ENCODE peak calls at places on chromosomes 12 and 14, in ten cellular contexts. K is BE2C; F is fibroblast of mammary gland; O is CD8-positive, alpha-beta T cell; W is heart left ventricle; U is fibroblast of villous mesenchyme; C is OCI-LY7; P is neural progenitor cell; M is brain microvascular endothelial cell; L is tibial nerve. R is an unnamed sample.

GRCh38 chr12:88634008-88634407 is 53.7 kb upstream of the KITLG start:
- DNase-seq in K (no peak), F (no peak), O (no peak), W (no peak), U (no peak), C (no peak), P (no peak), M (no peak), L (no peak), R (no peak)

GRCh38 chr14:99654235-99655000 is 9.5 kb downstream of the HHIPL1 start:
- DNase-seq in K (no peak), F (peak), O (no peak), W (no peak), U (peak), C (no peak), P (peak), M (peak), L (no peak), R (peak)

GRCh38 chr14:53462931-53463778 is 310.0 kb upstream of the DDHD1 start:
- DNase-seq in K (no peak), F (no peak), O (no peak), W (no peak), U (no peak), C (no peak), P (no peak), M (no peak), L (no peak), R (no peak)

GRCh38 chr14:85079842-85080741 is 449.9 kb upstream of the FLRT2 start:
- DNase-seq in K (no peak), F (no peak), O (no peak), W (no peak), U (peak), C (no peak), P (no peak), M (no peak), L (no peak), R (no peak)

GRCh38 chr14:69475194-69475818 is 9.2 kb upstream of the PLEKHD1 start:
- DNase-seq in K (no peak), F (peak), O (no peak), W (no peak), U (peak), C (peak), P (peak), M (no peak), L (no peak), R (peak)

GRCh38 chr14:33359288-33359881 is 420.7 kb downstream of the NPAS3 start:
- DNase-seq in K (no peak), F (no peak), O (no peak), W (no peak), U (peak), C (no peak), P (no peak), M (no peak), L (no peak), R (no peak)

GRCh38 chr12:19577131-19577530 is 137.8 kb downstream of the AEBP2 start:
- DNase-seq in K (no peak), F (no peak), O (no peak), W (no peak), U (no peak), C (no peak), P (no peak), M (no peak), L (no peak), R (no peak)

GRCh38 chr12:106130474-106131113 is 8.2 kb downstream of the NUAK1 start:
- DNase-seq in K (no peak), F (no peak), O (no peak), W (no peak), U (no peak), C (no peak), P (no peak), M (no peak), L (no peak), R (no peak)

GRCh38 chr12:89544730-89545184 is 18.9 kb upstream of the POC1B start:
- DNase-seq in K (peak), F (peak), O (no peak), W (peak), U (peak), C (no peak), P (peak), M (peak), L (no peak), R (peak)

GRCh38 chr14:105065280-105066228 is at the start of gene GPR132:
- DNase-seq in K (no peak), F (no peak), O (peak), W (no peak), U (no peak), C (peak), P (no peak), M (no peak), L (no peak), R (no peak)

GRCh38 chr12:92987362-92987761 is 58.3 kb upstream of the EEA1 start:
- DNase-seq in K (peak), F (peak), O (no peak), W (no peak), U (peak), C (peak), P (peak), M (peak), L (no peak), R (no peak)

GRCh38 chr12:67428431-67428830 is 159.3 kb downstream of the CAND1 start:
- DNase-seq in K (no peak), F (no peak), O (no peak), W (no peak), U (no peak), C (no peak), P (no peak), M (no peak), L (no peak), R (no peak)

DNA sequence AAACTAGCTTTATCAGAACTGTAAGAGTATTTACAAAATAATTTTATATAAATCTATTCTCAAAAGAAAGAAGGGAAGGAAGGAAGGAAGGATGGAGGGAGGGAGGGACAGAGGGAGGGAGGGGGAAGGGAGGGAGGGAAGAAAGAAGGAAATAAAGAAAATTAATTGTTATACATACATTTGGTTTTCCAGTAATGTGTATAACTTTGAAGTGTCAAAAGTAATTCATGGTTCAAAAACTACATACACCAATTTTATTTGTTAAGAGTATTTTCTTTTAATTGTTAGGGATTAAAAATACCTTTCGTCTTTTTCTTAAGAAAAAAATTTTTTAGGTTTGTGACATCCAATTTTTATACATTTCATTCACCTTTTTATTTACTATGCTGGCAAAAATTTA is 17.5 kb upstream of the KCNC2 start:
- DNase-seq in K (no peak), F (no peak), O (no peak), W (no peak), U (no peak), C (no peak), P (no peak), M (no peak), L (no peak), R (no peak)
- H3K4me3 ChIP-seq in K (no peak), F (no peak), O (no peak), W (no peak), U (no peak), C (no peak), P (no peak), M (no peak), L (no peak), R (no peak)

DNA sequence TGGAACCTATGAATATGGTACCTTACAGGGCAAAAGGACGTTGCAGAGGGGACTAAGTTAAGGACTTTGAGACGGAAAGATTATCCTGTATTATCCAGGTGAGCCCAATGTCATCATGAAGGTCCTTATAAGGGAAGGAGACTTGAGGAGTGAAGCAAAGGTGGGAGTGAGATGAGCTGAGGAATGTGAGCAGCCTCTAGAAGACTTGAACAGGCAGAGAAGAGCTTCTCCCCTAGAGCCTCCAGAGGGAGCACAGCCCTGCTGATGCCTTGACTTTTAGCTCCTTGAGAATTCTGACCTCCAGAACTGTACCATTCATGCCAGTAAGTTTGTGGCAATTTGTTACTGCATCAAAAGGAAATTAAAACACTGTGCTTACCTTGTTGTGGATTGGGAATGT is 41.8 kb upstream of the DCD start:
- DNase-seq in K (no peak), F (peak), O (no peak), W (no peak), U (no peak), C (no peak), P (peak), M (no peak), L (no peak), R (no peak)
- TF ChIP-seq CTCF in K (no peak), F (peak), O (no peak), W (no peak), U (peak), C (peak), P (peak), M (peak), L (no peak), R (peak)

GRCh38 chr12:45988259-45988658 is 2.1 kb downstream of the SCAF11 start:
- DNase-seq in K (no peak), F (peak), O (no peak), W (no peak), U (no peak), C (peak), P (no peak), M (peak), L (no peak), R (no peak)
- H3K4me3 ChIP-seq in K (peak), F (peak), O (no peak), W (peak), U (peak), C (peak), P (peak), M (no peak), L (no peak), R (peak)

DNA sequence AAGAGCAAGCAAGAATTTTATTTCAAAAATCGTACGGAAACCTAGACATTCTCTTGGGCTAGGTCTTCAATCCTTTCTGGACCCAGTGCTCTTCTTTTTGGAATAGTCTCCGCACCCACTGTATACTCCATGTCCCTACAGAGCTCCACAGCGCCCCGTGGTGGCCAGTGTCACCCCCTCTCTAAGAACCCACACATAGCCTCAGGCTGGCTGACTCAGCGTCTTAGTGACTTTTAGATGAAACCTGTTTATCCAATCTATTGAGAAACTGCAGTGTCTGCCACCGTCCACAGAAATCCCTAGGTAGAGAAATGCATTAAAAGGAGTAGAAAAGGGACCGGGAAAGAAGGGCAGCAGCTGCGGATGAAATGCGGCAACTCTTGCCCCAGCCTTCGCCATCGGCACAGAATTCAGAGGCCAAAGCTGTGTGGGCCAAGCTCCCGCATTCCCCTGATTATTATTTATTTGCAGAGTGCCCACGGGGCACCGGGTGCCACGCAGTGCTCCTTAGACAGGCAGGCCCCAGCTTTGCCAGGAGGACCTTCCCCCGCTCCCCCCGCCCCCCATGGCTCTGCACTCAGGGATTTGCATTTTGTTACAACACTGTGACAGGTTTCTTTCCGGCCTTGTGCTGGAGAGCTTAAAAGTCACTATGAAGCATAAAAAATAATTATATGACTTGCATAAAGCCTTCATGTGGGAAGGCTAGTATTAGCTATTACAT is 170.1 kb upstream of the FKBP4 start:
- DNase-seq in K (peak), F (peak), O (no peak), W (no peak), U (peak), C (peak), P (peak), M (no peak), L (no peak), R (no peak)
- TF ChIP-seq CTCF in K (peak), F (peak), O (no peak), W (no peak), U (peak), C (peak), P (peak), M (peak), L (no peak), R (peak)

GRCh38 chr12:109737631-109738030 is 24.0 kb downstream of the FAM222A start:
- DNase-seq in K (peak), F (no peak), O (no peak), W (no peak), U (no peak), C (no peak), P (no peak), M (no peak), L (no peak), R (no peak)

GRCh38 chr12:109737111-109737510 is 23.5 kb downstream of the FAM222A start:
- DNase-seq in K (peak), F (no peak), O (no peak), W (no peak), U (no peak), C (no peak), P (no peak), M (no peak), L (no peak), R (no peak)

GRCh38 chr12:109736552-109737108 is 23.0 kb downstream of the FAM222A start:
- DNase-seq in K (peak), F (peak), O (no peak), W (peak), U (peak), C (no peak), P (peak), M (peak), L (peak), R (no peak)

GRCh38 chr12:109738878-109739665 is 25.4 kb downstream of the FAM222A start:
- DNase-seq in K (peak), F (peak), O (no peak), W (peak), U (no peak), C (no peak), P (no peak), M (no peak), L (peak), R (no peak)

GRCh38 chr12:109738209-109738608 is 24.6 kb downstream of the FAM222A start:
- DNase-seq in K (peak), F (no peak), O (no peak), W (peak), U (no peak), C (no peak), P (no peak), M (no peak), L (peak), R (no peak)
- H3K4me3 ChIP-seq in K (no peak), F (no peak), O (no peak), W (no peak), U (no peak), C (no peak), P (no peak), M (no peak), L (no peak), R (no peak)

DNA sequence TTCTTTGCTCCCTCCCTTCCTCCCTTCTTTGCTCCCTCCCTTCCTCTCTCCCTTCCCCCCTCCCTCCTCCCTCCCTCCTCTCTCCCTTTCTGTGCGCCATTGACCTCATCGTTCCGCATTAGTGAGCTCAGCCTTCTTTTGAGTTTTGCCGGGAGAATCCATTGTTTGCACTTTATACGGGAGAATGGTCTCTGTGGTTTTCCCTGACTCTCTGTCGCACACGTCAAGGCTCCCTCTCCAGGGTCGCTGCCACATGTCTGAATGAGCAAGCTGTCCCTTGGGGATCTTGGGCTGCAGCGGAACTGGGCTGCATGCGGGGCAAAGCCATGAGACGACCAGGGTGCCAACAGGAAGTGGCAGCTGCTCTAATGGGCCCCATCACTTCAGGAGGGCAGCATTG is 118.5 kb downstream of the GLT1D1 start:
- DNase-seq in K (no peak), F (no peak), O (no peak), W (no peak), U (no peak), C (peak), P (peak), M (no peak), L (no peak), R (no peak)
- TF ChIP-seq CTCF in K (no peak), F (no peak), O (no peak), W (no peak), U (no peak), C (no peak), P (no peak), M (no peak), L (no peak), R (no peak)

DNA sequence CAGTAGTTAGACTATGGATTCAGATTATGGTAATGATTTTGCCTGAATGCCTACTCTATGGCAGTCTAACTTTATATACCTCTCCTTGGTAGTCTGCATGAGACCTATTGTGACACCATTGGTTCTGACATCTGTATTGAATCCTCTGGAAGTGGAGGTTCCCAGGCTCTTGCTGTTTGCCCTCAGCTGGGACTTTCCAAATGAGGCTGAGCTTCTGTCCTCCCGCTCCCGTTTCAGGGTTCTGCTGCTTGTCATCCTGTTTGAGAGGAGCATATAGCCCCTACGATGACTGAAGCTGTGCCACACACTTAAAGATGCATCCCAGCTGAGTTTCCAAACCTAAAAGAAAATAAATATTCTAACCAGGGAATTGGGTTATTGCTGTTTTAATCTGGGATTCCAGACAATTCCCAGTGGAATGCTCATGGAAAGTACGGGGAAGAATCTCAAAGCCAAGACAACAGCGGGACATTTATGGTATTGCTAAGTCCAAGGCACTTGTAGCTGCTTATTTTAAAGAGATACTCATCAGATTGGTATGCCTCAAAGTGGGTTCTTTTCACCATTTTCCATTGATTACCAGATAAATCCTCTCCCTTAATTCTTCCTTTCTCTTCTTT is 105.9 kb downstream of the ETV6 start:
- DNase-seq in K (no peak), F (peak), O (no peak), W (no peak), U (peak), C (no peak), P (no peak), M (no peak), L (no peak), R (no peak)
- H3K4me3 ChIP-seq in K (no peak), F (no peak), O (no peak), W (no peak), U (no peak), C (peak), P (no peak), M (no peak), L (no peak), R (no peak)

GRCh38 chr12:45732250-45732649 is 2.7 kb downstream of the ARID2 start:
- DNase-seq in K (no peak), F (peak), O (no peak), W (no peak), U (no peak), C (peak), P (no peak), M (no peak), L (no peak), R (no peak)
- TF ChIP-seq CTCF in K (no peak), F (no peak), O (no peak), W (no peak), U (no peak), C (no peak), P (no peak), M (no peak), L (no peak), R (no peak)

GRCh38 chr12:64624035-64624434 is 13.7 kb downstream of the RASSF3 start:
- DNase-seq in K (no peak), F (no peak), O (no peak), W (no peak), U (no peak), C (no peak), P (no peak), M (no peak), L (no peak), R (no peak)

GRCh38 chr12:64616221-64616620 is 5.9 kb downstream of the RASSF3 start:
- DNase-seq in K (no peak), F (no peak), O (no peak), W (no peak), U (no peak), C (no peak), P (no peak), M (no peak), L (no peak), R (no peak)

GRCh38 chr12:64621257-64621942 is 11.1 kb downstream of the RASSF3 start:
- DNase-seq in K (no peak), F (peak), O (no peak), W (no peak), U (peak), C (peak), P (no peak), M (peak), L (no peak), R (no peak)

DNA sequence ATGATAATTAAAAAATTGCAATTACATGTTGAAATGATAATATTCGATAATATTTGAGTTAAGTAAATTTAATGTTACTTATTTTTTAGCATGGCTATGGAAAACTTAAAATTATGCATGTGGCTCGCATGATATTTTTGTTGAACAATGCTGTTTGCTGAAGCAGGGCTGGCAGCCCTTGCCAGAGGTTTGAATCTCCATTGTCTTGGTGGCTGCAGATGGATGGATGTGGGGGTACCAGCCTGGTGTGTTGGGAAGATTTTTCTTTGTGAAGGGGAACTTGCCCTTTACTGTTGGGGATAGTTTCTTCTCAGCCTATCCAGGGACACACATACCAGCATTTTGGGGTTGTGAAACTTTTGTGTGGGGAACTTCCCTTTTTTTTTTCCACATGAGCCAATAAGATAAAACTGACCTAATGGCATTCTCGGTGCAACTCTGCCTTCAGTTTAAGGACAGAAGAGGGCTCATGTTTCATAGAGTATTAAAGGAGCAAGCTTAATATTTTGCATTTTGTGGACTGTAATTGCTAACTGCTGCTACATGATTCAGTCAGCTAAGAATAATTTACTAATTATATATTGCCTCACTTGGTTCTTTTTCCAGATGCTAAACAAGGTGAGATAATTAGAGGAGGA is 8.8 kb downstream of the RASSF3 start:
- DNase-seq in K (no peak), F (peak), O (no peak), W (no peak), U (peak), C (peak), P (no peak), M (peak), L (no peak), R (no peak)
- H3K4me3 ChIP-seq in K (no peak), F (no peak), O (no peak), W (no peak), U (no peak), C (peak), P (no peak), M (no peak), L (no peak), R (no peak)